ENCODE peak calls at places on chromosomes 16 and 17, in nine cellular contexts. One of them, this sample, is unnamed.

GRCh38 chr16:85401370-85401916 is 211.7 kb upstream of the GSE1 start:
- DNase-seq in globus pallidus: no peak
- DNase-seq in activated T-helper 2 cell treated with anti-CD3 and anti-CD28 coated beads, Interferon-gamma antibody, Interleukin-2, Interleukin-4, amounts not matched to agents 10 μg/mL and 5 μg/mL and 100 μg/mL, durations not matched to agents 14 hours and 24 hours and 36 hours: no peak
- DNase-seq in activated CD4-positive, alpha-beta T cell treated with anti-CD3 and anti-CD28 coated beads, Interleukin-2, amount 50 U/mL, for 1 hour: no peak
- DNase-seq in cardiac fibroblast: no peak
- DNase-seq in CD4-positive, alpha-beta memory T cell: no peak
- DNase-seq in SK-N-MC: no peak
- DNase-seq in Caki2: no peak
- DNase-seq in mesendoderm: no peak
- DNase-seq in this sample: no peak

GRCh38 chr16:87387942-87388817 is 4.0 kb upstream of the MAP1LC3B start:
- DNase-seq in Caki2: peak; percentile 100
- DNase-seq in activated CD4-positive, alpha-beta T cell treated with anti-CD3 and anti-CD28 coated beads, Interleukin-2, amount 50 U/mL, for 1 hour: peak; percentile 79
- DNase-seq in globus pallidus: peak; percentile 99
- DNase-seq in mesendoderm: peak; percentile 100
- DNase-seq in SK-N-MC: no peak
- DNase-seq in CD4-positive, alpha-beta memory T cell: peak; percentile 89
- DNase-seq in cardiac fibroblast: peak; percentile 99
- DNase-seq in activated T-helper 2 cell treated with anti-CD3 and anti-CD28 coated beads, Interferon-gamma antibody, Interleukin-2, Interleukin-4, amounts not matched to agents 10 μg/mL and 5 μg/mL and 100 μg/mL, durations not matched to agents 14 hours and 24 hours and 36 hours: peak; percentile 89
- DNase-seq in this sample: peak; percentile 96

GRCh38 chr16:51900221-51900780 is 646.6 kb downstream of the TOX3 start:
- DNase-seq in cardiac fibroblast: no peak
- DNase-seq in mesendoderm: no peak
- DNase-seq in activated CD4-positive, alpha-beta T cell treated with anti-CD3 and anti-CD28 coated beads, Interleukin-2, amount 50 U/mL, for 1 hour: no peak
- DNase-seq in globus pallidus: no peak
- DNase-seq in Caki2: no peak
- DNase-seq in SK-N-MC: no peak
- DNase-seq in activated T-helper 2 cell treated with anti-CD3 and anti-CD28 coated beads, Interferon-gamma antibody, Interleukin-2, Interleukin-4, amounts not matched to agents 10 μg/mL and 5 μg/mL and 100 μg/mL, durations not matched to agents 14 hours and 24 hours and 36 hours: no peak
- DNase-seq in CD4-positive, alpha-beta memory T cell: no peak
- DNase-seq in this sample: no peak

GRCh38 chr16:89826531-89827382 is 1.5 kb upstream of the SPIRE2 start:
- DNase-seq in Caki2: peak; percentile 35
- DNase-seq in mesendoderm: no peak
- DNase-seq in SK-N-MC: no peak
- DNase-seq in CD4-positive, alpha-beta memory T cell: no peak
- DNase-seq in cardiac fibroblast: peak; percentile 18
- DNase-seq in globus pallidus: no peak
- DNase-seq in activated T-helper 2 cell treated with anti-CD3 and anti-CD28 coated beads, Interferon-gamma antibody, Interleukin-2, Interleukin-4, amounts not matched to agents 10 μg/mL and 5 μg/mL and 100 μg/mL, durations not matched to agents 14 hours and 24 hours and 36 hours: no peak
- DNase-seq in activated CD4-positive, alpha-beta T cell treated with anti-CD3 and anti-CD28 coated beads, Interleukin-2, amount 50 U/mL, for 1 hour: no peak
- DNase-seq in this sample: no peak

GRCh38 chr17:27981978-27982377 is 60.5 kb upstream of the NLK start:
- DNase-seq in cardiac fibroblast: no peak
- DNase-seq in Caki2: no peak
- DNase-seq in CD4-positive, alpha-beta memory T cell: no peak
- DNase-seq in mesendoderm: no peak
- DNase-seq in activated T-helper 2 cell treated with anti-CD3 and anti-CD28 coated beads, Interferon-gamma antibody, Interleukin-2, Interleukin-4, amounts not matched to agents 10 μg/mL and 5 μg/mL and 100 μg/mL, durations not matched to agents 14 hours and 24 hours and 36 hours: no peak
- DNase-seq in activated CD4-positive, alpha-beta T cell treated with anti-CD3 and anti-CD28 coated beads, Interleukin-2, amount 50 U/mL, for 1 hour: no peak
- DNase-seq in globus pallidus: no peak
- DNase-seq in SK-N-MC: no peak
- DNase-seq in this sample: no peak

GRCh38 chr16:2422123-2422867 is 7.0 kb upstream of the CCNF start:
- DNase-seq in activated CD4-positive, alpha-beta T cell treated with anti-CD3 and anti-CD28 coated beads, Interleukin-2, amount 50 U/mL, for 1 hour: no peak
- DNase-seq in activated T-helper 2 cell treated with anti-CD3 and anti-CD28 coated beads, Interferon-gamma antibody, Interleukin-2, Interleukin-4, amounts not matched to agents 10 μg/mL and 5 μg/mL and 100 μg/mL, durations not matched to agents 14 hours and 24 hours and 36 hours: no peak
- DNase-seq in SK-N-MC: no peak
- DNase-seq in Caki2: no peak
- DNase-seq in globus pallidus: no peak
- DNase-seq in cardiac fibroblast: no peak
- DNase-seq in mesendoderm: no peak
- DNase-seq in CD4-positive, alpha-beta memory T cell: no peak
- DNase-seq in this sample: no peak

GRCh38 chr16:84617068-84617630 is 729 bp downstream of the COTL1 start:
- DNase-seq in Caki2: no peak
- DNase-seq in CD4-positive, alpha-beta memory T cell: peak; percentile 53
- DNase-seq in activated CD4-positive, alpha-beta T cell treated with anti-CD3 and anti-CD28 coated beads, Interleukin-2, amount 50 U/mL, for 1 hour: peak; percentile 43
- DNase-seq in cardiac fibroblast: no peak
- DNase-seq in mesendoderm: no peak
- DNase-seq in SK-N-MC: no peak
- DNase-seq in activated T-helper 2 cell treated with anti-CD3 and anti-CD28 coated beads, Interferon-gamma antibody, Interleukin-2, Interleukin-4, amounts not matched to agents 10 μg/mL and 5 μg/mL and 100 μg/mL, durations not matched to agents 14 hours and 24 hours and 36 hours: peak; percentile 52
- DNase-seq in globus pallidus: no peak
- DNase-seq in this sample: peak; percentile 58

GRCh38 chr16:89417352-89417751 is 73.0 kb downstream of the ANKRD11 start:
- DNase-seq in activated CD4-positive, alpha-beta T cell treated with anti-CD3 and anti-CD28 coated beads, Interleukin-2, amount 50 U/mL, for 1 hour: no peak
- DNase-seq in mesendoderm: no peak
- DNase-seq in globus pallidus: no peak
- DNase-seq in SK-N-MC: no peak
- DNase-seq in CD4-positive, alpha-beta memory T cell: no peak
- DNase-seq in activated T-helper 2 cell treated with anti-CD3 and anti-CD28 coated beads, Interferon-gamma antibody, Interleukin-2, Interleukin-4, amounts not matched to agents 10 μg/mL and 5 μg/mL and 100 μg/mL, durations not matched to agents 14 hours and 24 hours and 36 hours: no peak
- DNase-seq in Caki2: no peak
- DNase-seq in cardiac fibroblast: no peak
- DNase-seq in this sample: peak; percentile 61

GRCh38 chr17:59527325-59527917 is 38.0 kb upstream of the DHX40 start:
- DNase-seq in cardiac fibroblast: no peak
- DNase-seq in globus pallidus: no peak
- DNase-seq in CD4-positive, alpha-beta memory T cell: no peak
- DNase-seq in activated CD4-positive, alpha-beta T cell treated with anti-CD3 and anti-CD28 coated beads, Interleukin-2, amount 50 U/mL, for 1 hour: no peak
- DNase-seq in Caki2: peak; percentile 14
- DNase-seq in SK-N-MC: no peak
- DNase-seq in mesendoderm: peak; percentile 44
- DNase-seq in activated T-helper 2 cell treated with anti-CD3 and anti-CD28 coated beads, Interferon-gamma antibody, Interleukin-2, Interleukin-4, amounts not matched to agents 10 μg/mL and 5 μg/mL and 100 μg/mL, durations not matched to agents 14 hours and 24 hours and 36 hours: no peak
- DNase-seq in this sample: no peak

This sample was measured in Peyer's patch.